ENCODE peak calls at places on chromosomes 13 and 19, in four cellular contexts. C is H1, G is HCT116, K is SK-N-SH. M is an unnamed sample.

GRCh38 chr13:46131705-46132104 is 26.9 kb upstream of the CPB2 start:
- DNase-seq in C (no peak), G (no peak), K (no peak), M (no peak)

GRCh38 chr19:919157-920050 is 2.3 kb downstream of the KISS1R start:
- DNase-seq in C (peak), G (no peak), K (no peak), M (peak)

GRCh38 chr13:87656311-87656710 is 14.9 kb upstream of the SLITRK5 start:
- DNase-seq in C (no peak), G (no peak), K (no peak), M (no peak)

GRCh38 chr19:13978306-13978705 is 26.0 kb downstream of the DCAF15 start:
- DNase-seq in C (peak), G (no peak), K (peak), M (no peak)

GRCh38 chr13:35723820-35724219 is 247.3 kb upstream of the MAB21L1 start:
- DNase-seq in C (no peak), G (no peak), K (peak), M (no peak)

GRCh38 chr13:52454459-52454824 is 836 bp upstream of the CKAP2 start:
- DNase-seq in C (no peak), G (no peak), K (peak), M (no peak)

GRCh38 chr19:11023635-11024168 is 62.9 kb downstream of the SMARCA4 start:
- DNase-seq in C (no peak), G (no peak), K (no peak), M (no peak)

GRCh38 chr13:24038405-24038804 is 122.1 kb upstream of the SPATA13 start:
- DNase-seq in C (no peak), G (no peak), K (no peak), M (no peak)

GRCh38 chr19:903266-903797 is 9.7 kb downstream of the R3HDM4 start:
- DNase-seq in C (no peak), G (no peak), K (peak), M (no peak)

GRCh38 chr13:110114351-110114750 is 192.6 kb downstream of the COL4A1 start:
- DNase-seq in C (no peak), G (no peak), K (no peak), M (no peak)

GRCh38 chr19:13747098-13747453 is 17.2 kb upstream of the MRI1 start:
- DNase-seq in C (no peak), G (no peak), K (no peak), M (no peak)

GRCh38 chr19:55383789-55384575 is at the start of gene TMEM238:
- DNase-seq in C (peak), G (no peak), K (peak), M (peak)

GRCh38 chr19:38831142-38831605 is 420 bp downstream of the ECH1 start:
- DNase-seq in C (no peak), G (no peak), K (peak), M (peak)

GRCh38 chr13:112761701-112762689 is 72.2 kb downstream of the ATP11A start:
- DNase-seq in C (no peak), G (no peak), K (no peak), M (no peak)

GRCh38 chr19:30664358-30665058 is 292.3 kb downstream of the ZNF536 start:
- DNase-seq in C (no peak), G (no peak), K (peak), M (peak)

GRCh38 chr13:44814144-44814543 is 175.1 kb downstream of the NUFIP1 start:
- DNase-seq in C (no peak), G (no peak), K (no peak), M (no peak)

GRCh38 chr13:24500977-24501376 is 11.6 kb downstream of the PARP4 start:
- DNase-seq in C (no peak), G (no peak), K (no peak), M (no peak)

GRCh38 chr13:68727165-68727564 is 1380.5 kb upstream of the ATXN8OS start:
- DNase-seq in C (no peak), G (no peak), K (no peak), M (no peak)

GRCh38 chr19:27758626-27759505 is 1454.1 kb downstream of the UQCRFS1 start:
- DNase-seq in C (no peak), G (no peak), K (no peak), M (no peak)

GRCh38 chr19:38862321-38863059 is 12.7 kb upstream of the HNRNPL start:
- DNase-seq in C (no peak), G (no peak), K (peak), M (peak)

GRCh38 chr19:51687791-51688664 is 5.1 kb upstream of the SPACA6 start:
- DNase-seq in C (peak), G (no peak), K (peak), M (peak)

GRCh38 chr13:37175996-37176395 is 70.5 kb upstream of the CSNK1A1L start:
- DNase-seq in C (no peak), G (no peak), K (no peak), M (no peak)

GRCh38 chr13:85543144-85543543 is 256.1 kb downstream of the SLITRK6 start:
- DNase-seq in C (no peak), G (no peak), K (no peak), M (no peak)

GRCh38 chr13:77492982-77493381 is 42.5 kb upstream of the SCEL start:
- DNase-seq in C (no peak), G (peak), K (peak), M (peak)

GRCh38 chr19:42176990-42177685 is 40.3 kb downstream of the DEDD2 start:
- DNase-seq in C (peak), G (peak), K (peak), M (peak)

GRCh38 chr13:76904507-76904906 is 18.3 kb upstream of the KCTD12 start:
- DNase-seq in C (no peak), G (no peak), K (no peak), M (no peak)

GRCh38 chr13:46355906-46356305 is 31.1 kb downstream of the RUBCNL start:
- DNase-seq in C (no peak), G (no peak), K (no peak), M (no peak)

GRCh38 chr19:29694669-29695627 is 20.1 kb downstream of the C19orf12 start:
- DNase-seq in C (peak), G (no peak), K (peak), M (peak)

GRCh38 chr19:57302727-57303401 is 17.4 kb upstream of the ZNF543 start:
- DNase-seq in C (no peak), G (no peak), K (no peak), M (no peak)

GRCh38 chr13:106568225-106569003 is 477 bp upstream of the ARGLU1 start:
- DNase-seq in C (no peak), G (peak), K (no peak), M (no peak)

GRCh38 chr19:40646564-40647254 is 43.7 kb downstream of the NUMBL start:
- DNase-seq in C (no peak), G (no peak), K (no peak), M (no peak)

GRCh38 chr13:38981096-38981495 is 9.5 kb downstream of the STOML3 start:
- DNase-seq in C (no peak), G (no peak), K (no peak), M (no peak)

GRCh38 chr19:36113895-36114762 is 546 bp downstream of the POLR2I start:
- DNase-seq in C (peak), G (no peak), K (peak), M (peak)

GRCh38 chr13:96089749-96090239 is at the start of gene HS6ST3:
- DNase-seq in C (no peak), G (peak), K (peak), M (peak)

GRCh38 chr13:29515372-29515771 is 80.1 kb downstream of the SLC7A1 start:
- DNase-seq in C (no peak), G (no peak), K (no peak), M (no peak)

GRCh38 chr19:35845215-35846037 is 6.9 kb downstream of the NPHS1 start:
- DNase-seq in C (peak), G (peak), K (peak), M (peak)

GRCh38 chr13:21164631-21165030 is 11.7 kb downstream of the SKA3 start:
- DNase-seq in C (no peak), G (no peak), K (no peak), M (no peak)

GRCh38 chr13:113073942-113074341 is 31.6 kb upstream of the F7 start:
- DNase-seq in C (no peak), G (no peak), K (no peak), M (no peak)

GRCh38 chr13:34719060-34719875 is 222.8 kb upstream of the NBEA start:
- DNase-seq in C (no peak), G (no peak), K (no peak), M (no peak)
- TF ChIP-seq JUND in C (no peak), G (no peak), K (no peak), M (no peak)

GRCh38 chr19:2537544-2537943 is 61.6 kb downstream of the GADD45B start:
- DNase-seq in C (no peak), G (no peak), K (no peak), M (no peak)
- TF ChIP-seq JUND in C (no peak), G (no peak), K (no peak), M (no peak)

DNA sequence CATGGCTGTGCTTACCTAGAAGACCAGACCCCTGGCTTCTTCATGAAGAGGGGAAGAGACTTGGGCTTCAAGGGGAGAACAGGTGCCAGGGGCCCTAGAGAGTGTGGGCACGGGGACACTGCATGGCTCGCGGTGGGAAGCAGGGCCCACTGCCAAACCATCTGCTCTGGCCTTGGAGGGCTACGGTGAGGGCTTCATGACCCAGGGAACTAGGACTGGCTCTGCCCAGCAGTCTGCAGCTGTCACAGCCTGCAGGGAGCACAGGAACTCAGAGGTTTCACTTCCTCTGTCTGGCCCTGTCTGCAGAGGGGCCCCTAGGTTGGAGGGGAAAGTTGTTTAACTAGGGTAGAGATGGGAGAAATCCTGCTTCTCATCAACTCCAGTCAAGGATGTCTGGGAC is 4.3 kb downstream of the ERCC1 start:
- DNase-seq in C (no peak), G (no peak), K (no peak), M (no peak)
- TF ChIP-seq JUND in C (no peak), G (no peak), K (no peak), M (no peak)

DNA sequence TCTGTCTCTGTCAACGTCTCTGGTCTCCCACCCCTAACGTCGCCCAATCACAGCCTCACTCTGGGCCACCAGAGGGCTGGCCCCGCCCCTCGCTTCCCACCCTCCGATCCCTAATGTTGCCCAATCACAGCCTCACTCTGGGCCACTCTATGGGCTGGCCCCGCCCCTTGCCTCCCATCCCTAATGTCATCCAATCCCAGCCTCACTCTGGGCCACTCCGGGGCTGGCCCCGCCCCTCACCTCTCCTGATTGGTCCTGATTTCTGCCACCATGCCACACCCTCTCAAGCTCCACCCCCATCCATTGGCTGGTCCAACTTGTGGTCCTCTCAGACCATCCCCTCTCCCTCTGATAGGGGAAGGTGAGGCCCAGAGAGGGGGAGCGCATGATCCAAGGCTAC is 24.9 kb downstream of the CELF5 start:
- DNase-seq in C (peak), G (peak), K (peak), M (no peak)
- TF ChIP-seq JUND in C (no peak), G (no peak), K (no peak), M (no peak)

DNA sequence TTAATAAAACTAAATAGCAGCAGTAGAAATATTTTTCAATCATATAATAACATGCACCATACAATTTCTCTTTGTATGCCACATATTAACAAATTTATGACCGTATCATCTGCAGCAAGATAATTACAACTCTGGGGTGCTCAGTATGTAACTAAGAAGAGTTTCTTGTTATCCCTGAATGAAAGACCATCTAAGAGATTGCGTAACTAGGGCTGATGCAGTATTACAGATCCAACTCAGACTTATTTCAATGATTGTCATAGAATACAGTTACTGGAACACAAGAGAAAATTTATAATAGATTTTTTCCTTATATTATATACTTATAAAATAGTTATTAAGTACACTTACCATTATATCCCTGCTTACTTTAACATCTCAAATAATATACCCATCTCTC is 305.1 kb downstream of the SLITRK1 start:
- DNase-seq in C (no peak), G (no peak), K (no peak), M (no peak)
- TF ChIP-seq JUND in C (no peak), G (no peak), K (no peak), M (no peak)

M was measured in T47D.